ENCODE peak calls at places on chromosomes 12 and 14, in six cellular contexts. R is WTC11, G is endothelial cell of umbilical vein, T is A549, Z is K562, I is H1. Y is an unnamed sample.

GRCh38 chr14:105974902-105975301 is 448.5 kb downstream of the TMEM121 start:
- DNase-seq in R (no peak), G (no peak), T (no peak), Z (peak), I (no peak), Y (peak)

GRCh38 chr14:71636820-71637471 is 295.3 kb upstream of the RGS6 start:
- DNase-seq in R (no peak), G (no peak), T (no peak), Z (no peak), I (no peak), Y (no peak)

GRCh38 chr14:75279153-75279738 is 618 bp downstream of the FOS start:
- DNase-seq in R (peak), G (peak), T (no peak), Z (peak), I (no peak), Y (no peak)

GRCh38 chr14:58501214-58501816 is 73.8 kb downstream of the KIAA0586 start:
- DNase-seq in R (no peak), G (peak), T (peak), Z (peak), I (no peak), Y (peak)

GRCh38 chr12:15631007-15631715 is 158.0 kb downstream of the EPS8 start:
- DNase-seq in R (no peak), G (no peak), T (no peak), Z (no peak), I (no peak), Y (no peak)

GRCh38 chr14:93010543-93011541 is 87.9 kb downstream of the CHGA start:
- DNase-seq in R (no peak), G (no peak), T (no peak), Z (peak), I (no peak), Y (peak)

GRCh38 chr14:73696466-73697390 is 17.5 kb downstream of the PNMA1 start:
- DNase-seq in R (no peak), G (peak), T (peak), Z (no peak), I (no peak), Y (peak)

GRCh38 chr12:81644503-81644902 is 114.6 kb downstream of the PPFIA2 start:
- DNase-seq in R (no peak), G (peak), T (peak), Z (no peak), I (no peak), Y (peak)

GRCh38 chr14:31435276-31435675 is 14.9 kb upstream of the HEATR5A start:
- DNase-seq in R (no peak), G (no peak), T (no peak), Z (no peak), I (no peak), Y (no peak)

GRCh38 chr12:5301539-5301938 is 130.4 kb upstream of the NTF3 start:
- DNase-seq in R (no peak), G (no peak), T (no peak), Z (no peak), I (no peak), Y (no peak)

GRCh38 chr14:44149597-44149996 is 357.5 kb downstream of the FSCB start:
- DNase-seq in R (peak), G (no peak), T (no peak), Z (no peak), I (peak), Y (peak)

GRCh38 chr12:92034858-92035401 is 110.7 kb downstream of the BTG1 start:
- DNase-seq in R (no peak), G (peak), T (peak), Z (no peak), I (no peak), Y (peak)
- TF ChIP-seq JUN in R (no peak), G (no peak), T (peak), Z (no peak), I (no peak), Y (no peak)

DNA sequence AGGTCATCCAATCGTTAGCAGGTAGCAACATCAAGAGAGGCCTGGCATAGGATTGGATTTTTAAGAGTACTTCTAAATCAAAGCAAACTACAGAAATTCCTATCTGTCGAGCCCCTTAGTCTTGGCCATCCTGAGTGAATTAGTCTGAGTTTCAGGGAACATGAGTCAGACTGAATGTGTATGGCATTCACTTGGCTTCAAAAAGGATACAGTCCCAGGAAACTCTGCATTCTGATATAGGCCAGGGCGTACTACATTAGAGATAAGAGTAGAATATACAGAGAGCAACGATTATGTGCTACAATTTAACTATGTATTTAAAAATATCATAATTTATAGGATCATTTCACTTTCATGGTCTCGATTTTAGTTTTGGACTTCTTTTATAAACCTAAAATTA is 242.2 kb downstream of the SOX5 start:
- DNase-seq in R (no peak), G (no peak), T (no peak), Z (no peak), I (no peak), Y (no peak)
- TF ChIP-seq JUN in R (no peak), G (no peak), T (no peak), Z (no peak), I (no peak), Y (no peak)

DNA sequence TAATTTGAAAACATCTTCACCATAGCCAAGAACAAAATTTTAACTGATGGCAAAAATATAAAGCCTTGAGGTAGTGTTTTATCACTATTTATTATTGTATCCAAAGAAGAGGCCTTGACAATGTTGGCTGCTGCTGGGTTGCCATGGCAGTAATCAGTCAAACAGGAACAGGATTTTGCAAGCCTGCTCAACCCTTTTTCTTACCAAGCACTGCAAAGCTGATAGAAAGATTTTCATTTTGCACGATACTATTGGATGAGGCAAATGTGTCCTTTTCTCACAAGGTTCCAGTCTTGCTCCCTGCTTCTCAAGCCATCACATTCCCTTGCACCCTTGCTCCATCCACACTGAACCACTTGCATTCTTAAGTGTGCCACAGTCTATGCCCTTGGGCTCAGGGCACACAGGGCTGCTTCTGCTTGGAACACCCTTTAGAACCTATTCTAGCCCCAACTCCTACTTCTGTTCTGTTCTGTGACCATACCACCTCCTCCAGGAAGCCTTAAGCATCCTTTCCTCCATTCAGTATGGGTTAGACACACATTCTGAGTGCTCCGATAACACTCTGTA is 76.5 kb upstream of the AMIGO2 start:
- DNase-seq in R (no peak), G (peak), T (no peak), Z (peak), I (no peak), Y (no peak)
- TF ChIP-seq JUN in R (no peak), G (no peak), T (no peak), Z (no peak), I (no peak), Y (no peak)

GRCh38 chr14:86938356-86938755 is 1054.6 kb downstream of the GALC start:
- DNase-seq in R (no peak), G (no peak), T (no peak), Z (no peak), I (no peak), Y (no peak)

GRCh38 chr14:86943391-86944365 is 1049.3 kb downstream of the GALC start:
- DNase-seq in R (no peak), G (no peak), T (no peak), Z (no peak), I (no peak), Y (no peak)

GRCh38 chr14:86946446-86946845 is 1046.5 kb downstream of the GALC start:
- DNase-seq in R (no peak), G (no peak), T (no peak), Z (no peak), I (no peak), Y (no peak)

GRCh38 chr14:86944434-86944833 is 1048.5 kb downstream of the GALC start:
- DNase-seq in R (no peak), G (no peak), T (no peak), Z (no peak), I (no peak), Y (no peak)

DNA sequence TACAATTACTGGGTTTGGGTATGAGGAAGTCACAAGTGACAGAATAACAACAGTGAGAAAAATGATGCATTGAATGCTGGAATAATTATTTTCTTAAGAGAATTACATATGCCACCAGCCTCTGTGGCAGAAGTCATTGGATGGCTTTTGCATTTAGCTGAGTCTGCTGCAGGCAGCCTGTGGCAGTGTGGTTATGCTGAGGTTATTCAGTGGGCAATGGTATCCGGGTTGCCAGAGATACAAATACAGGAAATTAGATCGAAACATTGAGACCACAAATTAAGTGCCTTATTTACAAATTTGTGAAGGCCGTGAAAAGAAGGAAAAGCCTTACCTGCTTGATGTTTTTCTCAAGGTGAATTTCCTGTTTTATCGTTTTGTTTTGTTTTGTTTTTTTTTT is 1050.0 kb downstream of the GALC start:
- DNase-seq in R (no peak), G (no peak), T (no peak), Z (no peak), I (no peak), Y (no peak)
- TF ChIP-seq JUN in R (no peak), G (no peak), T (no peak), Z (no peak), I (no peak), Y (no peak)

GRCh38 chr12:77847060-77847541 is 16.4 kb downstream of the NAV3 start:
- DNase-seq in R (no peak), G (peak), T (no peak), Z (no peak), I (no peak), Y (no peak)

GRCh38 chr12:77847665-77848431 is 17.2 kb downstream of the NAV3 start:
- DNase-seq in R (no peak), G (peak), T (no peak), Z (no peak), I (no peak), Y (no peak)

GRCh38 chr12:77842430-77842829 is 11.7 kb downstream of the NAV3 start:
- DNase-seq in R (no peak), G (no peak), T (no peak), Z (no peak), I (no peak), Y (peak)

GRCh38 chr12:77841467-77842054 is 10.9 kb downstream of the NAV3 start:
- DNase-seq in R (no peak), G (peak), T (no peak), Z (no peak), I (no peak), Y (no peak)

DNA sequence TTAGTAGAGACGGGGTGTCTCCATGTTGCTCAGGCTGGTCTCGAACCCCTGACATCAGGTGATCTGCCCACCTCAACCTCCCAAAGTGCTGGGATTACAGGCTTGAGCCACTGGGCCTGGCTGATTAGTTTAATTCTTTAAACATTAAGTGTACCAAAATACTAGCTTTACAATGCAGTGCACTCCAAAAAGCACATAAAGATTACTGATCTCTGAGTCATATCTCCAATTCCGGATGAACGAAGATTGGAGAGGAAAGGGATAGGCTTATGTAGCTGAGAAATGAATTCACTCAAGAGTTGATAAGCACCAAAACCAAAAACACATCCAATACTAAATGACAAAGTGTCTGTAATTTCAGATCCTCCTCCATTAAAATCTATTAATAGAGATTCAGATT is 15.1 kb downstream of the NAV3 start:
- DNase-seq in R (no peak), G (peak), T (no peak), Z (no peak), I (no peak), Y (no peak)
- TF ChIP-seq JUN in R (no peak), G (peak), T (no peak), Z (no peak), I (no peak), Y (no peak)

GRCh38 chr14:100107236-100107635 is 42.0 kb downstream of the EVL start:
- DNase-seq in R (no peak), G (no peak), T (no peak), Z (peak), I (no peak), Y (no peak)

GRCh38 chr14:100109594-100109955 is 44.4 kb downstream of the EVL start:
- DNase-seq in R (no peak), G (no peak), T (no peak), Z (no peak), I (no peak), Y (no peak)

GRCh38 chr14:100108042-100108825 is 43.0 kb downstream of the EVL start:
- DNase-seq in R (peak), G (peak), T (peak), Z (peak), I (peak), Y (peak)

GRCh38 chr14:100110801-100111200 is 45.6 kb downstream of the EVL start:
- DNase-seq in R (no peak), G (no peak), T (no peak), Z (no peak), I (no peak), Y (no peak)

DNA sequence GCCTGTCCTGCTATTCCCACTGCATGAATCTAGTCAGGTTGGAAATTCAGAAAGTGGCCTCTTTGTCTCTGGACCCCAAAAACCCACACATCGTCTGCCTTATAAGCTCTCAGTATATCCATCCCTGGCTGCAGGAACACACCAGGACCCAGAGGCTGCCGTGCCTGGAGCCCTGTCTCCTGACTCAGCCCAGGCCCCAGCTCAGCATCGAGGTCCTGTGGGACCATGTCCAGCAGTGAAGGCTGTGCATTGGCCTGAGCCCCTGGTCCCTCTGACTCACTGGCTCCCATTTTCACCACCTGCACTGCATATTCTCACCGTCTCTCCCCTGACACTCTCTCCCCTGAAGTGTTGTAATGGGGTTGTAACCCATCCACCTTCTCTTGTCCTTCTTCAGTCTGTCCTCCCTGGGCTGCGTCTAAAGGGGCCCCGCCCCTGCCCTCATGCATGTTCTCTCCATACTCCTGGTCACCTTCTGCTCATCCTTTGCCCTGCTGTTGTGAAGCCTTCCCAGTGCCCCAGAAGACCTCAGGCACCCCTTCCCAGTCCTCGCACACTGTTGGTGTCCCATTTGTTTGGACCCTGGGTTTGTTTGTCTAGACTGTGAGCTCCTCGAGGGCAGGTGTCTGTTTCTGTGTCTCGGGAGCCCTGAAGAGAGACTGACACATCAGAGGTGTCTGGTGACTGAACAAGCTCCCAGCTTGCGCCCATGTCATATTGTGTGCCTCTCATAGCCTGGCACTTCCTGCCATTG is 43.8 kb downstream of the EVL start:
- DNase-seq in R (no peak), G (no peak), T (no peak), Z (no peak), I (no peak), Y (no peak)
- TF ChIP-seq JUN in R (no peak), G (no peak), T (no peak), Z (no peak), I (no peak), Y (no peak)

GRCh38 chr12:124040286-124040685 is 67.3 kb downstream of the ZNF664 start:
- DNase-seq in R (no peak), G (peak), T (no peak), Z (no peak), I (no peak), Y (no peak)
- TF ChIP-seq JUN in R (no peak), G (no peak), T (no peak), Z (no peak), I (no peak), Y (no peak)

DNA sequence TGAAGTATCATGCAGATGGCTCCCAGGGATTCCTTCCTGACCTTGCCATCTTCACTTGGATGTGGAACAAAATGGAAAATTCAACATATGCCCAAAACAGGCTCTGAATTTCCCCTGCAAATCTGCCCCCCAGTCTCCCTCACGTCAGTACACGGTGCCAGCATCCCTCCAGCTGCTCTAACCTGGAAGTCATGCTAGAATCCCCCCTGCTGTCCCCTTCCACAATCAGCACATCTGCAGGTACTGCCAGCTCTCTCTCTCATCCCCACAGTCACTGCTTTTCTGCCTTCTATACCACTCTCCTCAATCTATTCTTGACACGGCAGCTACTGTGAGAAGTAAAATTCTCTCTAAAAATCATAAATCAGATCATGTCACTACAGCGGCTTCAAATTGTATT is 21.6 kb downstream of the GALNT6 start:
- DNase-seq in R (no peak), G (no peak), T (no peak), Z (no peak), I (no peak), Y (no peak)
- TF ChIP-seq JUN in R (no peak), G (no peak), T (no peak), Z (no peak), I (no peak), Y (no peak)

GRCh38 chr14:55388160-55388559 is 23.5 kb downstream of the ATG14 start:
- DNase-seq in R (no peak), G (no peak), T (no peak), Z (no peak), I (no peak), Y (no peak)

GRCh38 chr14:55389330-55389729 is 22.3 kb downstream of the ATG14 start:
- DNase-seq in R (no peak), G (no peak), T (no peak), Z (no peak), I (no peak), Y (no peak)

GRCh38 chr14:55383541-55384140 is 28.0 kb downstream of the ATG14 start:
- DNase-seq in R (no peak), G (no peak), T (no peak), Z (peak), I (no peak), Y (no peak)

GRCh38 chr14:55384536-55384935 is 27.1 kb downstream of the ATG14 start:
- DNase-seq in R (no peak), G (no peak), T (no peak), Z (no peak), I (no peak), Y (no peak)

GRCh38 chr14:55386037-55386798 is 25.4 kb downstream of the ATG14 start:
- DNase-seq in R (no peak), G (no peak), T (no peak), Z (no peak), I (no peak), Y (no peak)
- TF ChIP-seq JUN in R (no peak), G (no peak), T (no peak), Z (no peak), I (no peak), Y (no peak)

Y was measured in HepG2.